ENCODE peak calls at places on chromosome 2, in five cellular contexts. K is neural progenitor cell, F is brain microvascular endothelial cell, U is gastrocnemius medialis, L is uterus. Y is an unnamed sample.

GRCh38 chr2:37705191-37705590 is 33.7 kb upstream of the CDC42EP3 start:
- DNase-seq in U (no peak), F (no peak), L (no peak), K (no peak), Y (no peak)

GRCh38 chr2:135820003-135820618 is 16.9 kb downstream of the LCT start:
- DNase-seq in F (peak), K (no peak), L (no peak), U (no peak), Y (no peak)

GRCh38 chr2:102241616-102242260 is 54.9 kb downstream of the IL1RL2 start:
- DNase-seq in F (no peak), U (no peak), L (no peak), K (no peak), Y (no peak)

GRCh38 chr2:17822452-17823117 is 6.3 kb downstream of the MSGN1 start:
- DNase-seq in K (no peak), F (no peak), U (peak), L (no peak), Y (no peak)

GRCh38 chr2:121340926-121341325 is 55.9 kb upstream of the TFCP2L1 start:
- DNase-seq in F (no peak), U (no peak), K (no peak), L (no peak), Y (no peak)

GRCh38 chr2:85001595-85001994 is 30.6 kb downstream of the KCMF1 start:
- DNase-seq in K (no peak), L (no peak), U (no peak), F (no peak), Y (no peak)

GRCh38 chr2:233100192-233100998 is 40.3 kb downstream of the INPP5D start:
- DNase-seq in F (no peak), U (no peak), K (no peak), L (no peak), Y (no peak)

GRCh38 chr2:145186303-145186702 is 666.4 kb upstream of the ZEB2 start:
- DNase-seq in U (no peak), F (no peak), K (peak), L (peak), Y (no peak)

GRCh38 chr2:74264281-74264680 is 65.9 kb downstream of the MTHFD2 start:
- DNase-seq in L (no peak), K (no peak), F (no peak), U (no peak), Y (no peak)

GRCh38 chr2:101518470-101519172 is 43.7 kb upstream of the RFX8 start:
- DNase-seq in L (peak), U (peak), F (peak), K (peak), Y (no peak)

GRCh38 chr2:111117666-111118454 is 2.9 kb upstream of the BCL2L11 start:
- DNase-seq in U (no peak), L (peak), K (peak), F (peak), Y (no peak)

GRCh38 chr2:187383043-187383800 is 64.8 kb downstream of the CALCRL start:
- DNase-seq in L (no peak), F (peak), U (no peak), K (no peak), Y (no peak)

GRCh38 chr2:36438454-36438977 is 82.9 kb downstream of the CRIM1 start:
- DNase-seq in F (peak), K (no peak), L (no peak), U (no peak), Y (no peak)

GRCh38 chr2:189143930-189144329 is 35.6 kb downstream of the COL5A2 start:
- DNase-seq in L (no peak), K (no peak), U (no peak), F (no peak), Y (no peak)

GRCh38 chr2:3418766-3419165 is 39.3 kb downstream of the TRAPPC12 start:
- DNase-seq in L (no peak), F (no peak), U (no peak), K (no peak), Y (no peak)

GRCh38 chr2:202164409-202164808 is 74.0 kb downstream of the SUMO1 start:
- DNase-seq in L (no peak), K (peak), F (no peak), U (no peak), Y (no peak)

GRCh38 chr2:38866773-38867443 is 8.8 kb downstream of the DHX57 start:
- DNase-seq in L (no peak), U (no peak), K (no peak), F (peak), Y (no peak)

GRCh38 chr2:145984541-145984940 is 1464.6 kb upstream of the ZEB2 start:
- DNase-seq in U (no peak), K (no peak), F (peak), L (no peak), Y (no peak)

GRCh38 chr2:30252723-30253688 is 21.7 kb downstream of the LBH start:
- DNase-seq in L (peak), U (peak), K (no peak), F (peak), Y (peak)

GRCh38 chr2:96913398-96914202 is 43.7 kb upstream of the SEMA4C start:
- DNase-seq in L (no peak), U (no peak), K (no peak), F (no peak), Y (no peak)

GRCh38 chr2:135931776-135932438 is 53.5 kb downstream of the DARS1 start:
- DNase-seq in K (no peak), U (no peak), F (no peak), L (no peak), Y (no peak)

GRCh38 chr2:172173307-172173706 is 70.6 kb upstream of the DLX2 start:
- DNase-seq in K (no peak), U (no peak), L (no peak), F (no peak), Y (no peak)

GRCh38 chr2:146994246-146994645 is 850.6 kb upstream of the ACVR2A start:
- DNase-seq in F (no peak), U (no peak), K (peak), L (no peak), Y (no peak)

GRCh38 chr2:121746071-121746578 is 9.3 kb upstream of the TSN start:
- DNase-seq in F (no peak), L (no peak), K (no peak), U (no peak), Y (no peak)

GRCh38 chr2:83217862-83218261 is 1241.2 kb downstream of the SUCLG1 start:
- DNase-seq in F (no peak), L (no peak), K (no peak), U (no peak), Y (no peak)

GRCh38 chr2:12469053-12469625 is 247.6 kb upstream of the TRIB2 start:
- DNase-seq in L (no peak), K (no peak), U (no peak), F (no peak), Y (no peak)

GRCh38 chr2:241822264-241822623 is 13.3 kb downstream of the NEU4 start:
- DNase-seq in U (no peak), L (no peak), F (no peak), K (no peak), Y (no peak)

GRCh38 chr2:120436885-120437603 is 91.1 kb downstream of the INHBB start:
- DNase-seq in F (peak), L (no peak), U (no peak), K (peak), Y (no peak)

GRCh38 chr2:667332-668000 is 9.7 kb downstream of the TMEM18 start:
- DNase-seq in L (no peak), K (no peak), U (no peak), F (peak), Y (no peak)

GRCh38 chr2:112480540-112481049 is 1.4 kb upstream of the TTL start:
- DNase-seq in F (no peak), U (no peak), K (peak), L (no peak), Y (no peak)

GRCh38 chr2:228841475-228841874 is 429.6 kb downstream of the PID1 start:
- DNase-seq in K (no peak), F (no peak), U (no peak), L (no peak), Y (no peak)

GRCh38 chr2:228839506-228839905 is 431.6 kb downstream of the PID1 start:
- DNase-seq in L (peak), U (no peak), F (no peak), K (no peak), Y (no peak)

GRCh38 chr2:228840743-228841114 is 430.4 kb downstream of the PID1 start:
- DNase-seq in L (no peak), F (no peak), K (no peak), U (no peak), Y (no peak)

GRCh38 chr2:228840113-228840742 is 430.9 kb downstream of the PID1 start:
- DNase-seq in U (no peak), K (no peak), F (no peak), L (no peak), Y (no peak)

DNA sequence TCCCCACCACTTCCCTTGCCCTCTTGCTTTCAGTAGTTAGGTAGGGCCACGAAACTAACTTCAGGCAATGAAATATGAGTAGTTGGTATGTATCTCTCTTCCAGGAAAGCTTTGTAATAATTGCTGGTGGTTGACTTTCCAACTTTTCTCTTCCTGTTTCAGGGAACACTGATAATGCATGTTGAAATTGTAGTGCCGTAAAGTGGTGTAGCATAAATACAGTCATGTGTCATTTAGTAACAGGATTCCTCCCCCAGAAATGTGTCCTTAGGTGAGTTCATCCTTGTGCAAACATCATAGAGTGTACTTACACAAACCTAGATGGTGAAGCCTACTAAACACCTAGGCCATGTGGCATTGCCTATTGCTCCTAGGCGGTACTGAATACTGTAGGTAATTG is 429.2 kb downstream of the PID1 start:
- DNase-seq in K (no peak), L (no peak), U (no peak), F (no peak), Y (no peak)
- H3K27ac ChIP-seq in K (no peak), L (peak), U (peak), F (no peak), Y (no peak)

DNA sequence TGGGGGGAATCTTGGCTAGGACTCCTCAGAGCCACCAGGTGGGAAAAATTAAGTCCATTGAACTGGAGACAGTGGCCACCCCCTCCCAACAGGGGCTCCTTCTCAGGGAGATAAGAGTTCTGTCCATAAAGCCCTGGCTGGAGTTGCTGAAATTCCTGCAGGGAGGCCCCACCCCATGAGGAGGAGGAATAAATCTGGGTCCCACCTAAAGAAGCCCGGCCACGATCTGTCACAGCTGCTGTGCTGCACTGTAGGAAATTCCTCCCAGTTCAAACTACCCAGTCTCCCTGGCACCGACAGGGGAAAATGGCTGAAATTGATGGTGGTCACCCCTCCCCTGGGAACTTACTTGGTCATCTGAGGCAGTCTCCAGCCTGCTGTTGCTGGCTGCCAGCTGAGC is 215.0 kb downstream of the THSD7B start:
- DNase-seq in U (no peak), K (no peak), L (no peak), F (no peak), Y (no peak)
- H3K27ac ChIP-seq in U (no peak), K (no peak), L (no peak), F (no peak), Y (no peak)

DNA sequence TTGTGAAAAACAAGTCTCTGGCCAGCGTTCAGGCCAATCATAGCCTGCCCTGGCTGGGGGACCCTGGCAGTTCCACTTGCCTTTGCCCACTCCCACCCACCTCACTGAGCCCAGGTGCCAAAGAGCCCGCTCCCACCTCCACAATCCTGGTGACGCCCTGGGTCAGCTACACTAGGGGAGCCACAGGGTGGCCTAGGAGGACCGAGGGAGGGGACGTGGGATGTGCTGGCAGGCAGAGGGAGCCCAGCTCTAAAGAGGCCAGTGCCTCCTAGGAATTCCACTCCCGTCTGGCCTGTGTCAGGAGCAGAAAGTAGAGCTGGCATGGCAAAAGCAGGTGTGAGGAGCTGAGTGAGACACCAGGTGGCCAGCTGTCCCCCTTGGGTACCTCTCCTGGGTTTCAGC is 49.3 kb downstream of the TNS1 start:
- DNase-seq in K (no peak), F (no peak), U (no peak), L (no peak), Y (no peak)
- H3K27ac ChIP-seq in K (no peak), F (no peak), U (peak), L (peak), Y (peak)

DNA sequence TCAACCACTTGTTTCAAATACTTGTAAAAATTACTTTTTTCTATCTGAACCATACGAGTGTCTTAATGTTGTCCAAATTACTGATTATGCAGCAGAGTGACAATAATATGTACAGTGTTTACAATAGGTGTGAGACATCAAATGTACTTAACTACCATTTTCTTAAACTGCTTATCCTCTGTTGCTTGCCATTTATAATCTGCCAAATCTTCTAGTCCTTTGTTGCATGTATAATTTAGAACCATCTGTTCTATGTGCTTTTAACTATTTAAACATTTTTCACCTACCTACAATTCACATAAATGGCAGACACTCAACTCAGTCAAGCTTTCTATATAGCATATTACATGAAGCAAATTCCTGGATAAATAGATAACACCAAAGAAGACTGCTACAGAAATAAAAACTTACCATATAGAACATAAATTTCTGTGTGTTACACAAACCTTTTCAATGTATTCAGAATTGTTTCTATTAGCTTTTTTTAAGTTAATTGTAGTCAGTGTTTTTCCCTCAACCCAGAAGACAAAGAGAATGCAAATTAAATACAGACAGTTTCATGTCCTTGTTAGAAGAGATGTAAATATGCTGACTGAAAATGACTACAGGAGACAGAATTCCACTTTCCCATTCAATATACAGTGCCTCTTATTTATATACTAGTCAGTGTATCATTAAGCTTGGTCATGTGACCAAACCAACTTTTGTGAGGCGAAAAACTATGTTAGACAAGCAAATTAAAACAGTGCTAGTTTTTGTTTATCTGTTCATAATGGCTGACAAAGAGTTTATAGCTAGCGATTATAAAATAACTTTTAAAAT is 2.6 kb downstream of the BAZ2B start:
- DNase-seq in L (no peak), U (no peak), F (no peak), K (no peak), Y (no peak)
- H3K27ac ChIP-seq in L (peak), U (peak), F (peak), K (peak), Y (peak)

GRCh38 chr2:53515435-53516332 is 251.9 kb upstream of the CHAC2 start:
- DNase-seq in U (no peak), L (no peak), F (no peak), K (peak), Y (no peak)

GRCh38 chr2:53511549-53511948 is 256.1 kb upstream of the CHAC2 start:
- DNase-seq in F (no peak), K (no peak), U (no peak), L (no peak), Y (no peak)

GRCh38 chr2:53512071-53512841 is 255.3 kb upstream of the CHAC2 start:
- DNase-seq in L (no peak), U (no peak), F (no peak), K (no peak), Y (no peak)

GRCh38 chr2:53509827-53510785 is 257.5 kb upstream of the CHAC2 start:
- DNase-seq in L (no peak), F (no peak), U (no peak), K (peak), Y (no peak)

DNA sequence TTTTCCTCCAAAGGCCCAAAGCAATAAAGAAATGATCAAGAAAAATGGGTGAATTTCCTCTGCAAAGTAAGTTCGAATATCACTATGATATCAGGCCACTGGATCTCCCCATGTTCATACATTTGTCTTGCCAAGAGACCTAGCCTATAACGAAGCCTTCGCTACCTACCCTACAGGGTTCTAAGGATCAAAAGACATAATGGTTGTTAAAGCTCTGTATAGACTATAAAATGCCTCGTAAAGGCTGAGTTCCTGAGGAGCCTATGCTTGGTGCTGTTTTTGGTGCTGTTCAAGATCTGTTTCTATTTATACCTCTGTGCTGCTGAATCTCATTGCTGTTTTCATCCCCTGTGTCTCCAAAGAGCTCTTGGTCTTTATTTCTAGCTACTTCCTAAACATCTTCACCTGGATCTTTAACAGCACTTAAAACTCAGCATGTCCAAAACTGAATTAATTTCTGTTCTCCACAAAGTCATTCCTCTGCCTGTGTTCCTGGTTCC is 254.4 kb upstream of the CHAC2 start:
- DNase-seq in L (no peak), K (no peak), U (no peak), F (no peak), Y (no peak)
- H3K27ac ChIP-seq in L (no peak), K (no peak), U (no peak), F (no peak), Y (no peak)

DNA sequence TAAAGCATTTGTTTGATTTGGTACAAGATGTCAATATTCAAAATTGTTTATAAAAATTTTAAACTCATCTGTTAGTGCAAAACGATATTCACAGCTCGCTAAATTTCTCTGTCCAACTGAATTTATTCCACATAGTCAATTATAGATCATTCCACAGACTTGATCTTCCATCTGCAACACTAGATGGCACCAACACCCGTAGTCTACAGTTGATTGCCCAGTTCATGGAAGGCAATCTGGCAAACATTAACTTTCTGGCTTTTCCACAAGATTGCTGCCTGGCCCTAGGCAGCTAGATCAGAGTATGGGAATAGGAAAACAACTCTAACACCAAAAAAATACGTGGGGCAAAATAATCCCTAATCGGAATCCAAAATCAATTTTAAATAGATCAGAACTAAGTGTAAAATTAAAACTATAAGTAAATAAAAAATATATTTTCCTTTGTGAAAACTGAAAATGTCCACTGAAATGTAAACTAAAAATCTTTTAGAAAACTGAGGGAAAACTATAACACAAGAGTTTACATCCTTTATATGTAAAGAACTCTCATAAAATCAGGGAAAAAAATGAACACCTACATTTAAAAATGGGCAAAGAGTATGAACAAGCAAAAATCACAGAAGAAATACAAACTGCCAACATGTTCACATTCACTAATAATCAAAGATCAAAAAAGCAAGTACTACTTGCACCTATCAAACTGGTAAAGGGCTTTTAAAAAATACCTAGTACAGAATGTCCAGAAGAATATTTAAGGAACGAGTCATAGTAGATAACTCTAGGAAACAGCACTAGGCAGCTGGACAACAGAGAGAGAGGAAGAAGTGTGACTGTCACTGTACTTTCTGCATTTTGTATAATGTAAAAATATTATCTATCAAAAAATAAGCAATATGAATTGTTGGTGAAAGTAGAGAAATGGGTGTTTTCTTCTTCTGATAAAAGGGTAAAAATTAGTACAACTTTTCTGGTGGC is 35.0 kb downstream of the RTN4 start:
- DNase-seq in F (peak), K (peak), L (no peak), U (peak), Y (no peak)
- H3K27ac ChIP-seq in F (no peak), K (no peak), L (peak), U (peak), Y (no peak)

Y was measured in thoracic aorta.